ENCODE peak calls at places on chromosomes 12 and 14, in nine cellular contexts. S, G, X, C, T, I, W, A and D are unnamed samples.

GRCh38 chr12:58530421-58531067 is 389.8 kb downstream of the LRIG3 start:
- DNase-seq in S (no peak), G (no peak), X (no peak), C (no peak), T (no peak), I (no peak), W (peak), A (no peak), D (no peak)

GRCh38 chr14:52013984-52014600 is 24.7 kb downstream of the RTRAF start:
- DNase-seq in S (peak), G (no peak), X (peak), C (no peak), T (peak), I (peak), W (no peak), A (no peak), D (no peak)

GRCh38 chr14:95315156-95315555 is 4.6 kb downstream of the CLMN start:
- DNase-seq in S (no peak), G (no peak), X (no peak), C (no peak), T (no peak), I (no peak), W (no peak), A (no peak), D (no peak)

GRCh38 chr12:112183141-112183581 is 57.8 kb downstream of the TRAFD1 start:
- DNase-seq in S (no peak), G (no peak), X (no peak), C (no peak), T (no peak), I (no peak), W (peak), A (no peak), D (no peak)

GRCh38 chr14:53780156-53780555 is 176.5 kb downstream of the BMP4 start:
- DNase-seq in S (no peak), G (no peak), X (no peak), C (no peak), T (peak), I (no peak), W (no peak), A (no peak), D (no peak)

GRCh38 chr12:75478395-75478794 is 2.2 kb upstream of the GLIPR1 start:
- DNase-seq in S (no peak), G (no peak), X (no peak), C (no peak), T (no peak), I (no peak), W (peak), A (no peak), D (no peak)

GRCh38 chr14:80264698-80265097 is 53.4 kb upstream of the DIO2 start:
- DNase-seq in S (no peak), G (no peak), X (no peak), C (no peak), T (no peak), I (no peak), W (no peak), A (no peak), D (no peak)

GRCh38 chr12:125330645-125331341 is 265.6 kb downstream of the AACS start:
- DNase-seq in S (peak), G (peak), X (peak), C (peak), T (peak), I (peak), W (peak), A (peak), D (peak)

GRCh38 chr12:131857908-131858850 is 30.0 kb downstream of the MMP17 start:
- DNase-seq in S (no peak), G (no peak), X (no peak), C (no peak), T (no peak), I (no peak), W (no peak), A (no peak), D (no peak)

GRCh38 chr12:106197906-106198623 is 49.8 kb downstream of the CKAP4 start:
- DNase-seq in S (no peak), G (no peak), X (peak), C (no peak), T (no peak), I (no peak), W (peak), A (no peak), D (no peak)